ENCODE peak calls at places on chromosomes 3 and 15, in six cellular contexts. U, R, J, K, I and E are unnamed samples.

GRCh38 chr3:186471781-186472180 is 72.4 kb downstream of the CRYGS start:
- DNase-seq in U (no peak), R (no peak), J (no peak), K (no peak), I (no peak), E (no peak)

GRCh38 chr3:37150621-37151020 is 23.8 kb downstream of the LRRFIP2 start:
- DNase-seq in U (no peak), R (no peak), J (no peak), K (no peak), I (no peak), E (no peak)

GRCh38 chr3:183904833-183905780 is 20.4 kb upstream of the PARL start:
- DNase-seq in U (no peak), R (no peak), J (no peak), K (no peak), I (no peak), E (no peak)

GRCh38 chr15:80836991-80837390 is 57.8 kb downstream of the CEMIP start:
- DNase-seq in U (no peak), R (no peak), J (no peak), K (no peak), I (no peak), E (no peak)

GRCh38 chr3:3799173-3800075 is at the start of gene LRRN1:
- DNase-seq in U (peak; percentile 69), R (no peak), J (no peak), K (no peak), I (peak; percentile 47), E (no peak)

GRCh38 chr3:146375214-146375613 is 94.1 kb downstream of the PLSCR2 start:
- DNase-seq in U (no peak), R (peak; percentile 37), J (no peak), K (peak; percentile 63), I (peak; percentile 78), E (peak; percentile 62)

GRCh38 chr3:189307963-189308362 is 136.2 kb downstream of the TPRG1 start:
- DNase-seq in U (no peak), R (no peak), J (no peak), K (no peak), I (no peak), E (no peak)

GRCh38 chr3:118714800-118715199 is 319.8 kb downstream of the IGSF11 start:
- DNase-seq in U (no peak), R (no peak), J (no peak), K (no peak), I (no peak), E (no peak)

GRCh38 chr3:42934111-42934510 is 28.2 kb downstream of the ZNF662 start:
- DNase-seq in U (no peak), R (no peak), J (no peak), K (no peak), I (no peak), E (no peak)

GRCh38 chr3:99159220-99159762 is 257.8 kb upstream of the DCBLD2 start:
- DNase-seq in U (no peak), R (no peak), J (no peak), K (no peak), I (no peak), E (no peak)

GRCh38 chr3:43892535-43892934 is 201.8 kb downstream of the ABHD5 start:
- DNase-seq in U (no peak), R (no peak), J (no peak), K (no peak), I (no peak), E (no peak)

GRCh38 chr15:45919806-45920205 is 285.0 kb downstream of the SQOR start:
- DNase-seq in U (no peak), R (peak; percentile 9), J (no peak), K (peak; percentile 73), I (peak; percentile 71), E (peak; percentile 60)

GRCh38 chr15:80072285-80072684 is 12.8 kb downstream of the ZFAND6 start:
- DNase-seq in U (no peak), R (peak; percentile 94), J (no peak), K (peak; percentile 90), I (peak; percentile 90), E (peak; percentile 85)

GRCh38 chr3:48694610-48695051 is 8.9 kb upstream of the NCKIPSD start:
- DNase-seq in U (no peak), R (peak; percentile 94), J (peak; percentile 86), K (peak; percentile 92), I (peak; percentile 82), E (peak; percentile 94)
- H3K4me3 ChIP-seq in U (peak overlapping the region; percentile 36), R (no peak overlapping the region), J (peak overlapping the region; percentile 45), K (peak overlapping the region; percentile 38), I (peak overlapping the region; percentile 54), E (peak overlapping the region; percentile 28)

GRCh38 chr3:15952543-15953175 is 154.9 kb upstream of the ANKRD28 start:
- DNase-seq in U (no peak), R (peak; percentile 40), J (no peak), K (no peak), I (peak; percentile 8), E (peak; percentile 72)

GRCh38 chr3:15958692-15959433 is 161.1 kb upstream of the ANKRD28 start:
- DNase-seq in U (no peak), R (peak; percentile 32), J (no peak), K (no peak), I (peak; percentile 25), E (peak; percentile 46)

GRCh38 chr3:15948403-15948802 is 150.6 kb upstream of the ANKRD28 start:
- DNase-seq in U (no peak), R (no peak), J (no peak), K (no peak), I (no peak), E (no peak)

GRCh38 chr3:15955968-15956367 is 158.2 kb upstream of the ANKRD28 start:
- DNase-seq in U (no peak), R (peak; percentile 47), J (no peak), K (no peak), I (no peak), E (peak; percentile 67)

DNA sequence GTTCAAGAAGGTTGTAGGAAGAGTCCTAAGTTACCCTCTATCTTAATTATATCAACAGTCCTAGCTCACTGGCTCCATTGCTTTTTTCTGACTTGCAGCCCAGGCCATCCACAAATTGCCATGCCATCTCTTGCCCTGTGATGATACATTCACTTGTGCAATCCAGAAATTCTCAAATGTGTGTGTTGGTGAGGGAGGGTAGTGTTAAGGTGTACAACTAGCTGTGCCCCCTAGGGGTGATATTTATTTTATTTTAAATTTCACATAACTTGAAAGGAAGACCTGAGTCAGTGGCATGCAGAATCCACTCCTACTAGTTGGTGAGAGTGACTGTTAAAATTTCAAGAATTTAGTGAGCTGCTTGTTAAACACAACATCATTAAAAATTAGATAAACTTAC is 156.1 kb upstream of the ANKRD28 start:
- DNase-seq in U (no peak), R (no peak), J (no peak), K (no peak), I (no peak), E (no peak)
- TF ChIP-seq CTCF in U (no peak), R (no peak), J (no peak), K (peak; percentile 5), I (no peak), E (no peak)

DNA sequence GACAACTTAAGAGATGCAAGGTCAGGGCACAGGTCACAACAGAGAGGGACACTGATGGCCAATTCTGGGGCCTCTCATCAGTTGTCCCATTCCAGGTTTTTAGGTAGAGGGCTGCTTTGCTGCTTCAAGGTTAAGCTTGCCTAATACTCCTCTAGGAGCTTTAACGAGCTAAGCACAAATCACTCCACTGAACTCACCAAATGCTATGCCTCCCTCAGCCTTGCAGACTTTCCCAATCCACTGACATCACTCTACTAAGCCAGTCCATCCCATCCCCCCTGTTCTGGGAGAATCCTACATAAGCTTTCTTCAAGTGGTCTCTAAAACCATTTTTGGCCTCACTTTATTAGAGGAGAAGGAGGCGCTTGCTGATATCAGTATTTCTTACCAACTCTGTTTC is 24.8 kb upstream of the PDCD6IP start:
- DNase-seq in U (no peak), R (no peak), J (no peak), K (peak; percentile 55), I (no peak), E (peak; percentile 71)
- H3K4me3 ChIP-seq in U (no peak overlapping the region), R (no peak overlapping the region), J (no peak overlapping the region), K (no peak overlapping the region), I (no peak overlapping the region), E (no peak overlapping the region)

GRCh38 chr3:170221924-170222646 is at the start of gene PRKCI:
- DNase-seq in U (peak; percentile 86), R (peak; percentile 98), J (peak; percentile 94), K (peak; percentile 98), I (peak; percentile 97), E (peak; percentile 95)

GRCh38 chr3:170220871-170221270 is 1.4 kb upstream of the PRKCI start:
- DNase-seq in U (no peak), R (no peak), J (no peak), K (no peak), I (peak; percentile 46), E (peak; percentile 49)

GRCh38 chr3:170225166-170225565 is 2.9 kb downstream of the PRKCI start:
- DNase-seq in U (no peak), R (no peak), J (no peak), K (no peak), I (no peak), E (no peak)

GRCh38 chr3:170226426-170226960 is 4.3 kb downstream of the PRKCI start:
- DNase-seq in U (no peak), R (peak; percentile 14), J (no peak), K (peak; percentile 25), I (peak; percentile 53), E (no peak)

DNA sequence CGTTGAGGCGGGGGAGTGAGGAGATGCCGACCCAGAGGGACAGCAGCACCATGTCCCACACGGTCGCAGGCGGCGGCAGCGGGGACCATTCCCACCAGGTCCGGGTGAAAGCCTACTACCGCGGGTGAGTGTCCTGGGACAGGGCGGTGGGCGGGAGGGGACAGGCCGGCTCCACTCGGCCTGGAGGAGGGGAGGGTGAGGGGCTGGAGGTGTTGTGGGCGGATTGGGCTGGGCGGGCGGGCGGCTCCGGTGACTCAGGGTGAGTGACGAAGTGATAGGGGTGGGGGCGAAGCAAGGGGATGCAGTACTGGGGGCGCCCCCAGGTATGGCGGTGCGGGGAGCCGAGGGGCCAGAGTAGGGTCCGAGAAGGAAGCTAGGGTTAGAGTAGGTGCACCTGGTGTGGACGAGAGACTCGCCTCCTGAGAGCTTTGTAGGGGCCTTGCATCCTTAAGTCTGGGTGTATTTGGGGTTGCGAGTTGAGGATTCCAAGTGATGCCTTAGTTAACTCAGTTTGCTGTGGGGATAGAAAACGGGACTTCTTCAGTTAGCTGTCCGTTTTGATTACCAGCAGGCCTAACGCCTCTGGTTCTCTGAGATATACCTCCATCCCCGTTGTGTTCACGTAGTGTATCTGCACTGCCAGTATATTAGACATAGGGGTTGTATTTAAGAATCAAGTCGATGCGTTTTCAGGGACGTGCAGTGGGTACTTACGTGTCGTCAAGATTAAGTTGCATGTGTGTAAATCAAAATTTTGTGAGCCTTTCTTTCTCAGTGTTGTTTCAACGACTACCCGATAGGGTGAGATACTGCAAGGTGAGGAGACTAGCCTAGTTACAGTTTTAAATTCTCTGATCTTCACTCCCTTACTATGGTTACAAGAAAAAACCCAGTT is 670 bp downstream of the PRKCI start:
- DNase-seq in U (no peak), R (peak; percentile 45), J (no peak), K (peak; percentile 30), I (no peak), E (no peak)
- TF ChIP-seq CTCF in U (no peak), R (no peak), J (no peak), K (peak; percentile 22), I (no peak), E (no peak)